ENCODE peak calls at places on chromosomes 12 and 14, in ten cellular contexts. V, B, U, C, G, A, F, T, S and Y are unnamed samples.

GRCh38 chr12:67692135-67692534 is 43.6 kb downstream of the DYRK2 start:
- ATAC-seq in A (no peak), T (no peak), B (no peak), V (no peak), C (no peak), G (no peak), S (no peak), F (no peak), U (no peak), Y (no peak)

GRCh38 chr14:20035449-20035848 is 389 bp downstream of the OR4K13 start:
- ATAC-seq in F (no peak), C (no peak), G (no peak), A (no peak), T (no peak), U (no peak), B (no peak), S (peak), V (no peak), Y (peak)

GRCh38 chr12:55039761-55040160 is 20.0 kb downstream of the NEUROD4 start:
- ATAC-seq in A (no peak), U (no peak), V (no peak), F (no peak), B (no peak), G (no peak), C (no peak), S (no peak), T (no peak), Y (no peak)

GRCh38 chr12:68960162-68960501 is 27.2 kb upstream of the CPM start:
- ATAC-seq in G (no peak), F (no peak), V (no peak), U (no peak), B (no peak), S (no peak), T (no peak), A (no peak), C (no peak), Y (no peak)

GRCh38 chr14:27528328-27528727 is 930.5 kb upstream of the NOVA1 start:
- ATAC-seq in A (no peak), F (no peak), S (no peak), T (no peak), B (no peak), U (peak), G (peak), V (no peak), C (no peak), Y (no peak)

GRCh38 chr12:123064356-123064755 is 83.9 kb downstream of the ARL6IP4 start:
- ATAC-seq in T (no peak), B (no peak), U (no peak), V (no peak), C (peak), F (no peak), S (no peak), G (peak), A (peak), Y (no peak)

GRCh38 chr14:58598028-58598850 is 39.5 kb upstream of the DACT1 start:
- ATAC-seq in B (no peak), U (no peak), F (no peak), C (no peak), S (peak), V (no peak), A (no peak), T (peak), G (no peak), Y (peak)

GRCh38 chr12:12405882-12406281 is 49.0 kb downstream of the BORCS5 start:
- ATAC-seq in G (peak), T (no peak), V (no peak), B (peak), F (no peak), U (no peak), A (no peak), S (no peak), C (no peak), Y (no peak)

GRCh38 chr12:60172696-60173095 is 576.9 kb downstream of the SLC16A7 start:
- ATAC-seq in T (no peak), F (no peak), B (no peak), C (no peak), A (no peak), V (no peak), G (no peak), S (no peak), U (no peak), Y (no peak)

GRCh38 chr12:70040141-70040540 is 203.1 kb upstream of the CNOT2 start:
- ATAC-seq in B (no peak), U (no peak), C (peak), V (no peak), S (no peak), G (no peak), T (no peak), F (no peak), A (peak), Y (no peak)

GRCh38 chr12:89416049-89416792 is 63.9 kb upstream of the DUSP6 start:
- ATAC-seq in A (no peak), T (no peak), G (no peak), C (no peak), V (no peak), U (no peak), F (no peak), B (no peak), S (no peak), Y (no peak)

GRCh38 chr14:96538097-96538496 is 35.9 kb downstream of the PAPOLA start:
- ATAC-seq in S (no peak), C (no peak), F (no peak), B (no peak), T (no peak), V (no peak), A (no peak), G (no peak), U (no peak), Y (no peak)

GRCh38 chr14:35197015-35197414 is 74.7 kb downstream of the PRORP start:
- ATAC-seq in V (peak), T (peak), U (peak), A (no peak), B (no peak), G (peak), F (peak), C (no peak), S (peak), Y (peak)

GRCh38 chr12:32151552-32151951 is 44.9 kb downstream of the BICD1 start:
- ATAC-seq in C (no peak), G (no peak), F (no peak), V (no peak), T (no peak), U (no peak), S (no peak), B (no peak), A (no peak), Y (peak)

GRCh38 chr12:71664411-71665108 is 459 bp downstream of the THAP2 start:
- ATAC-seq in B (peak), F (peak), G (peak), V (no peak), S (peak), C (no peak), A (no peak), U (no peak), T (peak), Y (peak)

GRCh38 chr12:23049180-23049579 is 424.2 kb downstream of the ETNK1 start:
- ATAC-seq in A (no peak), T (no peak), V (no peak), B (no peak), C (no peak), G (no peak), F (no peak), S (no peak), U (no peak), Y (no peak)

GRCh38 chr12:3574986-3575385 is 84.0 kb downstream of the PRMT8 start:
- ATAC-seq in S (no peak), V (no peak), G (no peak), U (no peak), C (no peak), F (no peak), B (no peak), A (no peak), T (no peak), Y (no peak)

GRCh38 chr14:70981005-70981952 is 74.0 kb downstream of the PCNX1 start:
- ATAC-seq in B (no peak), A (no peak), F (peak), G (no peak), U (peak), S (peak), V (no peak), C (no peak), T (peak), Y (peak)

GRCh38 chr12:16844875-16845274 is 238.9 kb upstream of the LMO3 start:
- ATAC-seq in G (no peak), F (no peak), T (no peak), A (no peak), U (no peak), B (no peak), C (no peak), V (peak), S (no peak), Y (no peak)

GRCh38 chr12:106239241-106239950 is 8.4 kb downstream of the CKAP4 start:
- ATAC-seq in U (no peak), S (no peak), G (no peak), C (no peak), B (peak), A (peak), T (no peak), F (no peak), V (no peak), Y (no peak)

GRCh38 chr12:51391047-51391837 is at the start of gene GALNT6:
- ATAC-seq in G (peak), T (peak), S (peak), U (peak), C (peak), A (peak), V (peak), F (peak), B (peak), Y (peak)

GRCh38 chr14:88333036-88333435 is 10.0 kb upstream of the KCNK10 start:
- ATAC-seq in F (no peak), U (no peak), T (no peak), S (no peak), G (no peak), A (no peak), V (peak), C (no peak), B (no peak), Y (no peak)

GRCh38 chr12:70317781-70318180 is 48.3 kb upstream of the KCNMB4 start:
- ATAC-seq in F (peak), S (no peak), C (no peak), U (no peak), B (peak), A (no peak), T (peak), G (peak), V (no peak), Y (peak)

GRCh38 chr14:22426711-22427110 is 162.3 kb downstream of the DAD1 start:
- ATAC-seq in A (no peak), F (no peak), U (no peak), V (no peak), C (no peak), B (no peak), S (no peak), G (no peak), T (no peak), Y (no peak)

GRCh38 chr12:89468648-89469326 is 55.8 kb downstream of the GALNT4 start:
- ATAC-seq in V (no peak), T (peak), A (no peak), B (no peak), F (peak), G (no peak), C (no peak), U (no peak), S (peak), Y (peak)